ENCODE peak calls at places on chromosomes 4 and X, in seven cellular contexts. Y, T, W, S, E, H and D are unnamed samples.

GRCh38 chrX:154967603-154968002 is 54.9 kb downstream of the F8 start:
- DNase-seq in Y (no peak), T (no peak), W (no peak), S (no peak), E (no peak), H (peak), D (no peak)

GRCh38 chrX:150088042-150088441 is 149.8 kb upstream of the EOLA2 start:
- DNase-seq in Y (no peak), T (no peak), W (no peak), S (no peak), E (no peak), H (no peak), D (no peak)

GRCh38 chr4:174709531-174709930 is 119.5 kb downstream of the GLRA3 start:
- DNase-seq in Y (no peak), T (no peak), W (no peak), S (no peak), E (no peak), H (no peak), D (no peak)

GRCh38 chrX:17737707-17738001 is 361 bp downstream of the SCML1 start:
- DNase-seq in Y (peak), T (no peak), W (peak), S (no peak), E (no peak), H (no peak), D (no peak)

GRCh38 chr4:155809835-155810234 is 51.0 kb downstream of the GUCY1B1 start:
- DNase-seq in Y (no peak), T (no peak), W (peak), S (no peak), E (no peak), H (peak), D (no peak)

GRCh38 chrX:11558972-11559371 is 106.7 kb downstream of the ARHGAP6 start:
- DNase-seq in Y (peak), T (no peak), W (no peak), S (no peak), E (no peak), H (peak), D (no peak)

GRCh38 chr4:5982156-5982973 is 35.9 kb downstream of the C4orf50 start:
- DNase-seq in Y (no peak), T (no peak), W (no peak), S (peak), E (no peak), H (no peak), D (no peak)

GRCh38 chr4:181911420-181911819 is 331.8 kb upstream of the TENM3 start:
- DNase-seq in Y (no peak), T (no peak), W (no peak), S (no peak), E (no peak), H (no peak), D (no peak)

GRCh38 chrX:119234931-119235555 is 1.0 kb upstream of the PGRMC1 start:
- DNase-seq in Y (no peak), T (no peak), W (no peak), S (no peak), E (no peak), H (no peak), D (no peak)

GRCh38 chrX:65688403-65688881 is 21.0 kb downstream of the MSN start:
- DNase-seq in Y (no peak), T (no peak), W (no peak), S (no peak), E (no peak), H (peak), D (no peak)

DNA sequence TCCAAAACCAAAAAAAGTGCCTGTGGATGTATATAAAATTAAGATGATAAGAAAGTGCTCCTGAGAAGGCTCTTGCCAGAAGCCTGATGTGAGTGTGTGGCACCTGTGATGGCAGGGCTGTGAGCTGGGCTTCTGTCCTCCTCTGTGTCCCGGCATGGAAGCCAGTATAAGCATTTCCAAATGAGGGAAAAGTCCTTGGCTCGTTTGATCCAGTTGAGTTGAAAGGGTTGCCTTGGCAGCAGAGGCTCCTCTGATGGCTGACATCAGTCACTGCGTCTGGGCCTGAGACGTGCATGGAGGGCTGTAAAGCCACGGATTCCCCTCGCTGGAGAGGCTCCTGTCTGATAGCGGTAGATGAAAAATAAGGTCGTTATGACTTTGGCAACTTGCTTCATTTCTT is 63.3 kb downstream of the NELFA start:
- DNase-seq in Y (no peak), T (no peak), W (no peak), S (no peak), E (no peak), H (no peak), D (no peak)
- H3K27ac ChIP-seq in Y (no peak), T (no peak), W (no peak), S (no peak), E (no peak), H (no peak), D (no peak)

DNA sequence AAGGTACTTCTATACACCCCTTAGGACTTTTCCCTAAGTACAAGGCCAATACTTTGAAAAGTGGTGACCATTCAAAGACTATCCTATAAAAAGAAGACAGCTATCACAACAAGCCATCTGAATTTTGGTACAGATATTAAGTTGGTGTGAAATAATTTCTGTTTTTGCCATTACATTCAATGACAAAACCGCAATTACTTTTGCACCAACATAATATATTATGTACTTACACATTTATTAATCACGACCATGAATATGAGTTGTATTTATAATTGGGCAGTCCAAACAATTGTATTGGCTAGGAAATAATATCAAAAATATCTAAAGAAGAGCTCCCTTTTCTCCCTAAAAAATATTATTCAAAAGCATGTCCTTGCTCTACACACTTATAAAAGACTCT is 215.7 kb downstream of the TMA16 start:
- DNase-seq in Y (no peak), T (no peak), W (no peak), S (no peak), E (no peak), H (no peak), D (no peak)
- H3K27ac ChIP-seq in Y (no peak), T (no peak), W (no peak), S (no peak), E (no peak), H (no peak), D (no peak)

DNA sequence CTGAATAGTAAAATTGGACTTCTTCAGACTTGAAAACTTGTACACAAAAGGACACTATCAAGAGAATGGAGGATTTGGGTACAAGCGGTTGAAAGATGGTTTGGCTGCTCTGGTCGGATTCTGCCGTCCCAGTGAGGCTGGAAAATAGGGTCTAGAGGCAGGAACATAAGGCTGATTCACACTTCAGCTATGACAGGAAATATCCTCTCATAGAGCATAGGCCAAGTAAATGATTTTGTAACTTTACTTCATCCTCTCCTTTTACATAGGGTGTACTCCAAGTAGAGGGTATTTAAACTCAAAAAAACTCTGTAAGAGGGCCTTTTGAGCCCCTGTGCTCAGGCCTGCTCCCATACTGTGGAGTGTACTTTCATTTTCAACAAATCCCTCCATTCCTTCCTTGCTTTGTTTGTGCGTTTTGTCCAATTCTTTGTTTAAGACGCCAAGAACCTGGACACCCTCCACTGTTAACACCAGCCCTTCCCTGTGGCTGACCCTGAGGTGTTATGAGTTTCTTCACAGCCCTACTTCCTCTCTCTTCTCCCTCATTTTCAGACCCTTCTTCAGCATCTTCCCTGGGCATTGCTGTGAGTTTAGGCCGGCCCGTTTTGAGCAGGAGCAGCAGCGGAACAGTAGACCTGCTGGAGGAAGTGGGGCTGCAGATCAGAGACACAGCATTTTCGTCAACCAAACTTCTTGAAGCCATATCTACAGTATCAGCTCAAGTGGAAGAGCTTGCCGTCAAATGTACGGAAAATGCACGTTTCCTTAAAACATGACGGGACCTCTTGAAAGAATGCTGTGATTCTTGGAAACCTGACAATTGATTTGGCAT is 7.2 kb downstream of the PGAM4 start:
- DNase-seq in Y (no peak), T (no peak), W (no peak), S (no peak), E (no peak), H (no peak), D (no peak)
- H3K27ac ChIP-seq in Y (no peak), T (no peak), W (no peak), S (no peak), E (no peak), H (no peak), D (no peak)

DNA sequence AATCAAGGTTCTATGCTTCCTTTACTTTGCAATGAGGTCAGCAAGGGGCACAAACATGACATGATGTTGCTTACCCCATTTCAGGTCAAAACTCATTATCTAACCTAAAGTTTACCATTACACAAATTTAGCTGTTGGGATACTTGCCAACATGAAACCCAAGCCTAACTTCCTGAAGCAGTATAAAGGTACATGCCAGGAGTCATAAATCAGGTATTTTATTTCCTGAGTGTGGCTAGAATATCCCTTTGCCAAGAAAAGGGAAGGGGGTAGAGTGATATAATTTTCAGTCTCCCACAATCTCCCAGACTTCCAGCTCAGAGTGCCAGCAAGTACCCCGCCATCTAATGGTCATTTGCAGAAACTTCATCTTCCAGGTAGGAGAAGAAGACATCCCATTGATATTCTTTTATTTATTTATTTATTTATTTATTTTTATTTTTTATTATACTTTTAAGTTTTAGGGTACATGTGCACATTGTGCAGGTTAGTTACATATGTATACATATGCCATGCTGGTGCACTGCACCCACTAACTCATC is 136.6 kb downstream of the NEXMIF start:
- DNase-seq in Y (no peak), T (no peak), W (no peak), S (no peak), E (no peak), H (no peak), D (no peak)
- H3K27ac ChIP-seq in Y (no peak), T (no peak), W (no peak), S (no peak), E (no peak), H (no peak), D (no peak)

DNA sequence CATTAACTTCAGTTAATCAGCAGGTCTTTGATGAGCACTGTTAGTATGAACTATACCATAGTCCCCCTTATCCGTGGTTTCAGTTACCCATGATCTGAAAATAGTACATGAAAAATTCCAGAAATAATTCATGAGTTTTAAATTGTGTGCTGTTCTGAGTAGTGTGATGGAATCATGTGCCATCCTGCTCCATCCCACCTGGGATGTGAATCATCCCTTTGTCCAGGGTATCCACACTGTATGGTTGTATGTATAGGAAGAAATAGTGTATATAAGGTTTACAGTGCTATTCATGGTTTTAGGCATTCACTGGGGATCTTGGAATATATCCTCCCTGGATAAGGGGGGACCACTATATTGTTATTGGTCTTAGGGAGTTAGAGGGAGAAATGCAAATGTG is 24.5 kb downstream of the ARHGAP10 start:
- DNase-seq in Y (no peak), T (no peak), W (no peak), S (no peak), E (no peak), H (peak), D (no peak)
- H3K27ac ChIP-seq in Y (no peak), T (peak), W (no peak), S (peak), E (peak), H (no peak), D (no peak)

GRCh38 chr4:69707807-69708206 is 52.6 kb downstream of the SULT1B1 start:
- DNase-seq in Y (no peak), T (no peak), W (no peak), S (no peak), E (no peak), H (peak), D (peak)

GRCh38 chr4:69714086-69714485 is 46.3 kb downstream of the SULT1B1 start:
- DNase-seq in Y (peak), T (no peak), W (no peak), S (no peak), E (no peak), H (no peak), D (no peak)

GRCh38 chr4:69710580-69710979 is 49.8 kb downstream of the SULT1B1 start:
- DNase-seq in Y (no peak), T (no peak), W (no peak), S (no peak), E (no peak), H (no peak), D (no peak)

GRCh38 chr4:69713593-69713992 is 46.8 kb downstream of the SULT1B1 start:
- DNase-seq in Y (no peak), T (no peak), W (peak), S (no peak), E (no peak), H (peak), D (peak)

DNA sequence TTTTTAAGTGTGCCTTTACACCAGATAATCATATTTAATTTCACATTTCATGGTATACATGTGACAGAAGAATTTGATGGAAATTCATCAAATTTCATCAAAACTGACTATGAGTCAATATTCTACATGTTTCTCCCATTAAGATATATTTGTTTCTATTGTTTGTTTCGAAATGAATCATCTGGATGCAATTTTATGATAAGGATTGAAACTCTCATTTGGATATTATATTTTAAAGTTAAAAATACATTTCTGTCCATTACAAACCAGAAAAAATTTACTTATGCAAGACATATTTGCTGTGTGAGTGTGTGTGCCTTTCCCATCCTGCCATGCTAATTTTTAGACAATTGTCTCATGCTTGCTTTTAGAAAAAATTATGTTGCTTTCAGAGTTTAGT is 52.2 kb downstream of the SULT1B1 start:
- DNase-seq in Y (no peak), T (no peak), W (no peak), S (no peak), E (no peak), H (no peak), D (no peak)
- H3K27ac ChIP-seq in Y (no peak), T (peak), W (no peak), S (no peak), E (no peak), H (peak), D (peak)